ENCODE peak calls at places on chromosomes 4 and X, in seven cellular contexts. T is cardiac muscle cell, G is right atrium auricular region, U is gastrocnemius medialis, Z is Karpas-422, R is prostate gland, Q is uterus. D is an unnamed sample. For H3K4me1, the result is how much of the 10 kb centered on the place peaks cover.

GRCh38 chrX:24396930-24397277 is 36.5 kb downstream of the SUPT20HL1 start:
- DNase-seq in G (no peak), Q (no peak), Z (no peak), T (no peak), U (no peak), R (no peak), D (no peak)

GRCh38 chr4:54063224-54063623 is 1.2 kb downstream of the CHIC2 start:
- DNase-seq in R (no peak), Q (no peak), T (no peak), U (no peak), Z (peak), G (no peak), D (no peak)

GRCh38 chrX:123736333-123736921 is 3.6 kb upstream of the THOC2 start:
- DNase-seq in G (no peak), T (no peak), Z (no peak), R (no peak), U (no peak), Q (no peak), D (no peak)

GRCh38 chr4:183177001-183177400 is 77.9 kb downstream of the WWC2 start:
- DNase-seq in Q (no peak), T (no peak), Z (no peak), U (no peak), R (no peak), G (no peak), D (no peak)

GRCh38 chr4:10239982-10240654 is 123.5 kb upstream of the WDR1 start:
- DNase-seq in Q (no peak), G (no peak), U (no peak), T (no peak), Z (no peak), R (no peak), D (no peak)

GRCh38 chr4:61838072-61838471 is 637.9 kb downstream of the ADGRL3 start:
- DNase-seq in Z (no peak), G (no peak), U (no peak), Q (no peak), R (no peak), T (no peak), D (no peak)

GRCh38 chr4:101993841-101994221 is 203.3 kb downstream of the BANK1 start:
- DNase-seq in R (no peak), Z (no peak), T (no peak), U (no peak), G (no peak), Q (no peak), D (no peak)

GRCh38 chr4:24582235-24582863 is 2.0 kb downstream of the DHX15 start:
- DNase-seq in Z (no peak), U (no peak), T (no peak), G (no peak), Q (no peak), R (no peak), D (no peak)

GRCh38 chr4:81237791-81238190 is 22.8 kb upstream of the PRKG2 start:
- DNase-seq in R (no peak), T (no peak), G (no peak), U (no peak), Z (no peak), Q (no peak), D (no peak)

GRCh38 chrX:131650637-131651410 is 107.0 kb downstream of the OR13H1 start:
- DNase-seq in T (no peak), G (no peak), Z (peak), U (no peak), R (no peak), Q (no peak), D (no peak)

DNA sequence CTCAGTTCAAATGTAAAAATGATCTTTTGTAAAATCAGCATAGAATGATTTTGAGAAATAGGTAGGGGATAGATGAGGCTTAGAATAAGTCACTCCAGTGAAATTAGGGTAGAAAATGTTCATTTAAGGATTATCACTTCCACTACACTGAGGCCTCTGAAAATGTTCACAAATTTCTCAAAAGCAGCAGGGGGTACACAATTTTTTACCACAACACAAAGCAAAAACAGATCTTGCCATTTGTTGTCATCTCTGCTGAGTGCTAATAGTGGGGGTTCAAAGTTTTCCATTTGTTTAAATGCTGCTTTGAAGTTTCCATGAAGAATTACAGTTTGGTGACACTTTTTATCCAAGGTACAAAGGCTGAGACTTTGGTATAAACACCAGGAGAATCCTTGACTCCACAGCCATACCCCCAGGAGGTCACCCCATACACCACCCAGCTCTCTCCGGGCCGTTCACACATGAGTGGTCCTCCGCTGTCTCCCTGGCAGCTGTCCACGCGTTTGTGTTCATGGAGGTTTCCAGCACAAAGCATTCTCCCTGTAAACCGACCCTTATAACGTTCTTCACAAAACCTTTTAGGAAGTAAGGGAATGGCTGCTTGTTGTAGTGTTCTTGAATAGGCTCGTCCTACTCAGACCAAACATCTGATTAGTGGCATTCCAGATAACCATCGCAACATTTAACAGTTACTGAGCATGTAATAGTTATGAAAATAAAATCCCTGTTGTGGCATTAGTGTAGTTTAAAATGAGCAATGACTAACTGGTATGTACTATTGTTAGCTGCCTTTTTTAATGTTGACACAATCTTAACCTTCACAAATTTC is 71.0 kb downstream of the PRSS12 start:
- DNase-seq in Z (peak), R (no peak), T (peak), Q (no peak), G (no peak), U (no peak), D (no peak)
- H3K4me1 ChIP-seq in Z (under half), R (under half), T (under half), Q (under half), G (under half), U (under half), D (under half)

DNA sequence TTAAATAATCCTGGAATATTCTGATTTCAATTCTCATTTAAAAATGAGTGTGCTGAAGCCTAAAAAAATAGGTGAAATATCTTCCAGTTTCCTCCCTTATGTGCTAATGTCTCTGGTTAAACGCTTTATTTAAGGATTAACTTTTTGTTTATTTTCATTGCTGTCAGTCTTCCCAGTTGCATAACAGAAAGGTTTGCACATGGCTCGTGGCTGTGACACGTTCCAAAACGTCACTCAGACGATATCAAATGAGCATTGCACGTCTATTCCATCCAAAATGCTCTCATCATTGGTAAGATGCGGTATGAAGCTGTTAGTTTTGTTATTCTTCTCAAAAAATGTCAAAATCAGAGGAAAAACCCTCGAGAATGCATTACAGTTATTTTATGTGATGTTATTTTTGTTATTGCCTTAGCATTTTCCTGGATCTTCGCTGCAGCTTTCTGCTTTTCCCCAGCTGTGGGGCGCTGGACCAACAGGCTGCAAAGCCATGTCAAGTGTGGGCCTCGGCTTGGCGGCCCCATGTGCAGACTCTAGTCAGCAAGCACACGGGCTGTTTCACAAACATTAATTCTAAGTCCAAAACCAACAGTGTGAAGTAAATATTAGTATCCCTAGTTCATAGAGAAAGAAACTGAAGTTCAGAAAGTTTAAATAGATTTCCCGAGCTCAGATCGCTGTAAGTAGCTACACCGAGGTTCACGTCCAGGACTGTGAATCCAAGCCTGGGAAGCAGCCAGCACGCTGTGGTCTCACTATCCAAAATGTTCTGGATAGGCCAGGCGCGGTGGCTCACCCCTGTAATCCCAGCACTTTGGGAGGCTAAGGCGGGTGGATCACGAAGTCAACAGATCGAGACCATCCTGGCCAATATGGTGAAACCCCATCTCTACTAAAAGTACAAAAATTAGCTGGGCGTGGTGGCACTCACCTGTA is 793.4 kb upstream of the FRG1 start:
- DNase-seq in Z (no peak), R (no peak), Q (no peak), G (no peak), T (no peak), U (no peak), D (no peak)
- H3K27ac ChIP-seq in Z (no peak), R (no peak), Q (no peak), G (no peak), T (no peak), U (no peak), D (no peak)

GRCh38 chr4:139972305-139972704 is 181.7 kb downstream of the MAML3 start:
- DNase-seq in Z (no peak), U (no peak), T (no peak), G (no peak), Q (no peak), R (no peak), D (no peak)
- H3K4me1 ChIP-seq in Z (half or more), U (under half), T (under half), G (under half), Q (under half), R (under half), D (under half)

GRCh38 chr4:25856756-25857155 is 6.0 kb downstream of the SEL1L3 start:
- DNase-seq in Q (no peak), Z (no peak), U (no peak), T (no peak), R (no peak), G (no peak), D (no peak)
- H3K27ac ChIP-seq in Q (no peak), Z (peak), U (no peak), T (no peak), R (no peak), G (no peak), D (no peak)

GRCh38 chrX:71537743-71538142 is 4.8 kb downstream of the OGT start:
- DNase-seq in U (no peak), Q (no peak), Z (no peak), G (no peak), T (no peak), R (no peak), D (no peak)
- H3K4me1 ChIP-seq in U (under half), Q (under half), Z (half or more), G (under half), T (under half), R (under half), D (under half)

GRCh38 chr4:26570596-26570995 is 13.3 kb upstream of the TBC1D19 start:
- DNase-seq in G (no peak), U (no peak), R (no peak), T (no peak), Q (no peak), Z (no peak), D (no peak)

GRCh38 chr4:26573389-26573794 is 10.5 kb upstream of the TBC1D19 start:
- DNase-seq in T (no peak), Q (no peak), U (no peak), Z (no peak), R (no peak), G (no peak), D (no peak)

GRCh38 chr4:26566027-26566578 is 17.8 kb upstream of the TBC1D19 start:
- DNase-seq in G (no peak), Z (no peak), R (no peak), U (no peak), T (no peak), Q (no peak), D (no peak)

DNA sequence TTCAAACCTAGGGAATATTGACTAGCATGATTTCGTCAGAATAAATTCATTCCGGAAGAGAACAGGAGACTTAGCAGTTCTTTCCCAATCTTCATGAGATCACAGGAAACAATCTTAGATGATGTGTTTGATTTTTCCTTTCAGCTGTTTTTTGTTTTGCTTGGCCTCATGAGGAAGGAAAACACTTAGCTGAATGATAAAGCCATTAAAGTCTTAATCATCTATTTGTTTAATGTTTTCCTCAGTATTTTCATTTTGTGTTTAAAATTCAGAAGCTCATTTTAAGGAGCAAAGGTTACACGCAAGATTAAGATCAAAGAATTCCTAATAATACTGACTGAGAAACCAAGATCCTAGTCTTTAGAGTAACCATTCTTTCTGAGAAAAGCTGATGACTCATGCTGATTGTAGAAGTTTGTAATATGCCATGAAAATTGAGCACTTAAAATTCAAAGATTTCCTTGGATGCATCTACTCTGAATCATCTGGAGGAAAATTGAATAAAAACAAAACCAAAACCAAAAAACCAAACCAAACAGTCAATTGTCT is 15.4 kb upstream of the TBC1D19 start:
- DNase-seq in G (no peak), U (no peak), R (no peak), T (no peak), Z (no peak), Q (no peak), D (no peak)
- H3K27ac ChIP-seq in G (no peak), U (no peak), R (no peak), T (no peak), Z (no peak), Q (no peak), D (no peak)

GRCh38 chrX:121871122-121871521 is 823.7 kb downstream of the GLUD2 start:
- DNase-seq in U (no peak), Z (no peak), Q (no peak), T (no peak), G (no peak), R (no peak), D (no peak)
- H3K4me1 ChIP-seq in U (under half), Z (under half), Q (under half), T (under half), G (under half), R (under half), D (under half)

GRCh38 chr4:2402053-2402452 is 16.4 kb downstream of the ZFYVE28 start:
- DNase-seq in G (peak), Q (peak), U (peak), Z (no peak), T (peak), R (peak), D (peak)
- H3K27ac ChIP-seq in G (no peak), Q (peak), U (peak), Z (no peak), T (no peak), R (no peak), D (no peak)